ENCODE peak calls at places on chromosomes 11 and 22, in four cellular contexts. C is fibroblast of lung, G is GM12865, I is AG10803. J is an unnamed sample.

GRCh38 chr11:34948721-34949120 is 32.3 kb downstream of the PDHX start:
- DNase-seq in I (peak), C (peak), G (no peak), J (peak)

GRCh38 chr11:57255618-57256017 is 18.6 kb upstream of the APLNR start:
- DNase-seq in G (no peak), I (no peak), C (peak), J (peak)

GRCh38 chr11:120529214-120529613 is 17.7 kb downstream of the GRIK4 start:
- DNase-seq in G (no peak), I (no peak), C (no peak), J (no peak)

GRCh38 chr22:43185860-43186261 is 1.1 kb downstream of the TTLL12 start:
- DNase-seq in I (peak), C (peak), G (peak), J (peak)

GRCh38 chr11:77039491-77040400 is 5.5 kb downstream of the B3GNT6 start:
- DNase-seq in C (peak), I (peak), G (no peak), J (peak)

GRCh38 chr11:120816176-120816575 is 207.7 kb upstream of the TBCEL start:
- DNase-seq in G (no peak), I (no peak), C (no peak), J (no peak)

GRCh38 chr11:67374571-67375276 is 1.3 kb upstream of the CLCF1 start:
- DNase-seq in G (no peak), C (no peak), I (peak), J (peak)

GRCh38 chr11:73143126-73143838 is 1.2 kb upstream of the FCHSD2 start:
- DNase-seq in I (no peak), C (peak), G (peak), J (no peak)

GRCh38 chr11:79744941-79745340 is 304.1 kb upstream of the TENM4 start:
- DNase-seq in I (no peak), G (no peak), C (no peak), J (no peak)

GRCh38 chr11:64001552-64002427 is 15.6 kb downstream of the OTUB1 start:
- DNase-seq in C (no peak), I (no peak), G (no peak), J (no peak)

GRCh38 chr11:68328374-68329091 is 16.1 kb downstream of the LRP5 start:
- DNase-seq in C (no peak), G (no peak), I (no peak), J (no peak)

GRCh38 chr11:114774599-114775365 is 96.5 kb downstream of the NXPE2 start:
- DNase-seq in I (peak), C (peak), G (peak), J (no peak)

GRCh38 chr11:131839326-131839725 is 468.9 kb downstream of the NTM start:
- DNase-seq in C (no peak), I (no peak), G (no peak), J (no peak)

GRCh38 chr22:44211946-44212930 is 31.5 kb downstream of the PARVG start:
- DNase-seq in G (no peak), I (peak), C (peak), J (peak)

GRCh38 chr11:84496122-84496521 is 1131.0 kb downstream of the DLG2 start:
- DNase-seq in G (no peak), I (no peak), C (no peak), J (no peak)

GRCh38 chr11:77448269-77448668 is 25.6 kb downstream of the PAK1 start:
- DNase-seq in G (no peak), C (no peak), I (no peak), J (no peak)

GRCh38 chr11:35218956-35219355 is 80.0 kb downstream of the CD44 start:
- DNase-seq in I (peak), G (no peak), C (peak), J (peak)

GRCh38 chr22:50432131-50432870 is 42.5 kb downstream of the SBF1 start:
- DNase-seq in C (no peak), G (no peak), I (no peak), J (no peak)

GRCh38 chr11:35059040-35059439 is 79.9 kb upstream of the CD44 start:
- DNase-seq in C (no peak), I (no peak), G (no peak), J (no peak)

GRCh38 chr11:95330332-95330731 is 99.3 kb upstream of the SESN3 start:
- DNase-seq in C (no peak), I (no peak), G (no peak), J (no peak)

GRCh38 chr11:27420722-27421572 is 51.6 kb downstream of the LGR4 start:
- DNase-seq in C (no peak), I (peak), G (no peak), J (no peak)

GRCh38 chr11:120226242-120226641 is 13.7 kb upstream of the POU2F3 start:
- DNase-seq in I (no peak), G (no peak), C (no peak), J (no peak)

GRCh38 chr22:49291781-49292180 is 535.9 kb downstream of the BRD1 start:
- DNase-seq in G (no peak), C (no peak), I (no peak), J (no peak)

GRCh38 chr11:61541568-61541967 is 33.0 kb downstream of the LRRC10B start:
- DNase-seq in G (peak), I (peak), C (peak), J (peak)

GRCh38 chr11:110947100-110947499 is 234.9 kb upstream of the ARHGAP20 start:
- DNase-seq in I (no peak), C (no peak), G (no peak), J (no peak)

GRCh38 chr22:50209893-50210292 is 9.1 kb downstream of the SELENOO start:
- DNase-seq in I (peak), G (peak), C (peak), J (peak)

GRCh38 chr11:3969200-3969599 is 113.7 kb downstream of the STIM1 start:
- DNase-seq in G (no peak), C (no peak), I (no peak), J (no peak)

GRCh38 chr22:30325065-30325720 is 1.5 kb downstream of the TBC1D10A start:
- DNase-seq in I (peak), G (no peak), C (peak), J (peak)

DNA sequence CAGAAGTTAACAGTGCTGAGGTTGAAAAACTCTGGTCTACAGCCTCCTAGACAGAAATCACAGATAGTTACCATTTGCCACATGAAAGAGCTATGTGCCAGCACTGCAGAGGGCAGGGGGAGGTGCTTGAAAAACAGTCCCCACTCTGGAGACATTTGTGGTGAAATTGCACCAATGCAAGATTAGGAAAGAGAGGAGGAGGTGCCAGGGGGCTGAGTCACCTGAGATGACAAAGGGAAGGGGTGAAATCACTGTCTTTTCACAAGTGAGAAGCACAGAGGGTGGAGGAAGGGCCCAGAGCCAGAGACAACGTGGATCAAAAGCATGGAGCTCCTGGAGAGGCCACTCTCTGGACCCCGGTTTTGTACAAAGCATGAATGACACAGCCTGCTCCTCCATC is 196.3 kb downstream of the BUD13 start:
- DNase-seq in I (peak), G (no peak), C (no peak), J (peak)
- H3K4me3 ChIP-seq in I (no peak), G (no peak), C (no peak), J (no peak)

DNA sequence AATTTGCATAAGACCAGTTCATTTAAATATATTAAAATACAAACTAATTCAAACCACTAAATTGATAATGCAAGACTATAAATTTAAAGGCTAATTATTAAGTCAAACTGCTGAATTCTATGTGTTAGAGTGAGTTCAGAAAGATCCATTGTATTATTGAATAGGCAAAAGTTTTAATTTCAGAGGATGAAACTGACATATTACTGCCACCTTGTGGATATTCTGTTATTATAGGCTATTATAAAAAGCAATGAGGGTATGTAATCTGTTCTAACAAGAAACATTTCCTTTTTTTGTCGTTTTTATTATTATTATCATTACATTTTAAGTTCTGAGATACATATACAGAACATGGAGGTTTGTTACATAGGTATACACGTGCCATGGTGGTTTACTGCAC is 20.9 kb upstream of the NAALAD2 start:
- DNase-seq in I (peak), G (no peak), C (peak), J (peak)
- TF ChIP-seq CTCF in I (peak), G (no peak), C (no peak), J (peak)

GRCh38 chr11:133529807-133530500 is 2.3 kb downstream of the OPCML start:
- DNase-seq in C (no peak), G (no peak), I (no peak), J (no peak)

GRCh38 chr11:133533205-133533604 is 904 bp upstream of the OPCML start:
- DNase-seq in G (no peak), I (no peak), C (no peak), J (no peak)

GRCh38 chr11:133531971-133532651 is at the start of gene OPCML:
- DNase-seq in G (no peak), C (no peak), I (no peak), J (no peak)

GRCh38 chr11:133530501-133530835 is 1.8 kb downstream of the OPCML start:
- DNase-seq in G (no peak), I (no peak), C (no peak), J (no peak)

GRCh38 chr11:133531450-133531849 is 851 bp downstream of the OPCML start:
- DNase-seq in G (no peak), C (no peak), I (no peak), J (no peak)
- H3K4me3 ChIP-seq in G (no peak), C (no peak), I (no peak), J (no peak)

GRCh38 chr11:8937159-8937558 is 4.4 kb upstream of the C11orf16 start:
- DNase-seq in I (no peak), G (peak), C (no peak), J (no peak)

GRCh38 chr11:8932564-8933180 is at the start of gene C11orf16:
- DNase-seq in G (no peak), C (no peak), I (no peak), J (no peak)

GRCh38 chr11:8930456-8931175 is 2.1 kb downstream of the C11orf16 start:
- DNase-seq in C (no peak), I (peak), G (no peak), J (no peak)

GRCh38 chr11:8934735-8935478 is 2.2 kb upstream of the C11orf16 start:
- DNase-seq in I (peak), G (no peak), C (peak), J (peak)

DNA sequence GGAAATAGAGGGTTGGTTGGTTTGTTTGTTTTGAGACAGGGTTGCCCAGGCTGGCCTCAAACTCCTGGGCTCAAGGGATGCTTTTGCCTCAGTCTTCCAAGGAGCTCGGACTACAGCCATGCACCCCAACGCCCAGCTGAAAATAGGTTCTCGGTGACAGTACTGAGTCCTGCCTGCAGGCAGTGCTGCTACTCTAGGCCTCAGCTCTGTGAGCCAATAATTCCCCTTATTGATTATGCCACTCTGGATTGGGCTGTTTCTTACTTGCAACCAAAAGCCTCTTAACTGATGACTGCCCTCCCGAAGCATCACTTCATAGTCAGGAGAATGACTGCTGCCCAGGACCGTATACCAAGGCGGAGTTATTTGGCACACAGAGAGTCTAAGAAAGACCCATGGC is 1.2 kb upstream of the C11orf16 start:
- DNase-seq in C (no peak), I (no peak), G (no peak), J (no peak)
- TF ChIP-seq CTCF in C (no peak), I (no peak), G (no peak), J (no peak)